ENCODE peak calls at places on chromosomes 13 and 19, in seven cellular contexts. N is cardiac muscle cell, G is transverse colon, L is bronchial epithelial cell, P is heart right ventricle, J is PC-9, C is PC-3. Y is an unnamed sample.

GRCh38 chr19:2252481-2253105 is 3.5 kb downstream of the AMH start:
- DNase-seq in N (no peak), G (no peak), L (no peak), P (no peak), J (no peak), C (no peak), Y (no peak)

GRCh38 chr19:17794731-17795494 is at the start of gene B3GNT3:
- DNase-seq in N (peak; percentile 20), G (peak; percentile 95), L (peak; percentile 49), P (peak; percentile 34), J (peak; percentile 85), C (peak; percentile 94), Y (peak; percentile 39)

GRCh38 chr19:29326351-29326750 is 113.4 kb upstream of the UQCRFS1 start:
- DNase-seq in N (no peak), G (no peak), L (no peak), P (no peak), J (no peak), C (no peak), Y (peak; percentile 9)

GRCh38 chr19:16233081-16233776 is 35.5 kb downstream of the AP1M1 start:
- DNase-seq in N (no peak), G (no peak), L (no peak), P (no peak), J (no peak), C (no peak), Y (no peak)

GRCh38 chr19:991932-992669 is 8.0 kb downstream of the WDR18 start:
- DNase-seq in N (no peak), G (no peak), L (no peak), P (no peak), J (no peak), C (no peak), Y (no peak)

GRCh38 chr13:39306639-39307589 is 268.7 kb downstream of the NHLRC3 start:
- DNase-seq in N (no peak), G (no peak), L (peak; percentile 22), P (no peak), J (no peak), C (no peak), Y (no peak)

GRCh38 chr19:3250675-3251074 is 26.2 kb downstream of the CELF5 start:
- DNase-seq in N (no peak), G (peak; percentile 21), L (no peak), P (no peak), J (no peak), C (peak; percentile 38), Y (no peak)

GRCh38 chr19:13277104-13277809 is 127.0 kb downstream of the IER2 start:
- DNase-seq in N (peak; percentile 73), G (peak; percentile 58), L (peak; percentile 66), P (peak; percentile 29), J (peak; percentile 60), C (peak; percentile 96), Y (peak; percentile 69)

GRCh38 chr19:53008061-53008778 is 5.5 kb upstream of the ERVV-1 start:
- DNase-seq in N (no peak), G (no peak), L (no peak), P (no peak), J (no peak), C (no peak), Y (no peak)

GRCh38 chr19:7746903-7747884 is at the start of gene CD209:
- DNase-seq in N (no peak), G (no peak), L (no peak), P (no peak), J (peak; percentile 29), C (no peak), Y (no peak)
- H3K4me3 ChIP-seq in N (no peak within 1 kb of the TSS), G (no peak within 1 kb of the TSS), L (no peak within 1 kb of the TSS), P (no peak within 1 kb of the TSS), J (no peak within 1 kb of the TSS), C (no peak within 1 kb of the TSS), Y (no peak within 1 kb of the TSS)

DNA sequence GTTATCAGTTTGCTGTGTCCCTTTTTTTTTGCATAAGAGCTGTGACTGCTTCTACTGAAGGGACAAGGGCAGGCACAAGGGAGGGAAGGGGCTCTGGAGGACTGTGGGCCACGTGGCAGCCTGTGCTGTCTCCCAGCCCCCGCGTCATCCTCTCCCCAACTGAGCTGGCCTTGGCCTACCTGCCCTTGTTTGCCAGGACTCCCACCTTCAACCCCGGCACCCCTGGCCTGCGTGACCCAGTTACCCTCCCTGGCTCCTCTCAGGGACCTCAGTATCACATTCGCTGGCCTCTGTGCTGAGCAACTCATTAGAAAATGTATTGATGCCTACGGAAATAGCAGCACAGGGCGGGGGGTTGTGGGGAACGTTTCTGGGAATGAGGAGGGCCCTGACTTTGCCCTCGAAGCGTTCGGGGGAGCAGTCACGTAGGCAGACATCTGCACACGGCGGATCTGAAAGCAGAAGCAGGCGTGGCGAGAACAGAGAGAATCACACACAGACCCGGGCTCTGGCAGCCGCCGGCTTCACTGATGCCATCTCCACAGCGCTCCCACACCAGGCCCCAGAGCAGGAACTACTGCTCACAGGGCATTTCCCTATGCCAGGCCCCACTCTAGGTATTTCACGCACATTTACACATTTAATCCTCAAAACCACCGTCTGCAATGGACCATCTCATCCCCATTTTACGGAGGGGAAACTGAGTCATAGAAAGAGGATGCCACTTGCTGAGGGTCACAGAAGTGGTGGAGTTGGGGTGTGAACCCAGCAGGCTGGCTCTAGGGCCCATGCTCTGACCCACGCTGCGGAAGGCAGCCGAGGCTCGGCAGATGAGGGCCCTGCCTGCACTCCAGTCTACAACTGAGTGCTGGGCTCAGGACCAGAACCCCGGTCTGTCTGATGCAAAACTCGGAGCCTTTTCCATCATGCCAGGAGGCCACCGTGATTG is 5.7 kb upstream of the ATF5 start:
- DNase-seq in N (no peak), G (peak; percentile 46), L (no peak), P (no peak), J (no peak), C (no peak), Y (no peak)
- H3K36me3 ChIP-seq in N (peaks cover 6% of the 10 kb centered on the region), G (no peaks in the 10 kb centered on the region), L (peaks cover 26% of the 10 kb centered on the region), P (no peaks in the 10 kb centered on the region), J (peaks cover 35% of the 10 kb centered on the region), C (peaks cover 72% of the 10 kb centered on the region), Y (peaks cover 92% of the 10 kb centered on the region)

DNA sequence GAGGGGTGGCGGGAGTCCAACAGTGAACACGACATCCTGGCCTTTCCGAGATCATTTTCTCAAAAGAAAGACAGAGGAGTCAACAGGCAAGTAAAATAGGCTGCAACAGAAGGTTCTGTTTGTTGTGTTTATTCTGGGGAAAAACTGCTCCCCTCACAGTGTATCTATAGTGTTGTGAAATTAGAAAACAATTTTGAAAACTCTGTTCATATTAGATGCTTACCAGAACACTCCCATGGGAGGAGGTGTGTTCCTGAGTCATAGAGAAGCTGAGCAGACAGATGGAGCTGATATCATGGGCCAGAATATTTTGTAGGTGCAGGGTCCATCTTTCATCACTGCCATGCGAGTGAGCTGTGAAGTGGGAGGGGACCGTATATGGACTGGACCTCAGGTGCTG is 37.0 kb downstream of the PABPC3 start:
- DNase-seq in N (no peak), G (no peak), L (no peak), P (no peak), J (no peak), C (no peak), Y (no peak)
- H3K27me3 ChIP-seq in N (peaks cover 9% of the 10 kb centered on the region), G (peaks cover 20% of the 10 kb centered on the region), L (peaks cover 2% of the 10 kb centered on the region), P (peaks cover 30% of the 10 kb centered on the region), J (peaks cover 71% of the 10 kb centered on the region), C (peaks cover 35% of the 10 kb centered on the region), Y (peaks cover 7% of the 10 kb centered on the region)

GRCh38 chr13:41054919-41055619 is 6.2 kb upstream of the WBP4 start:
- DNase-seq in N (no peak), G (no peak), L (no peak), P (no peak), J (no peak), C (no peak), Y (no peak)
- H3K4me3 ChIP-seq in N (no peak overlapping the region), G (no peak overlapping the region), L (no peak overlapping the region), P (no peak overlapping the region), J (no peak overlapping the region), C (no peak overlapping the region), Y (no peak overlapping the region)

GRCh38 chr19:32627714-32628253 is 46.8 kb downstream of the PDCD5 start:
- DNase-seq in N (peak; percentile 5), G (no peak), L (no peak), P (no peak), J (no peak), C (no peak), Y (no peak)

GRCh38 chr19:32631381-32631780 is 43.6 kb downstream of the ANKRD27 start:
- DNase-seq in N (no peak), G (no peak), L (no peak), P (no peak), J (no peak), C (no peak), Y (no peak)

GRCh38 chr19:32624410-32624809 is 43.4 kb downstream of the PDCD5 start:
- DNase-seq in N (no peak), G (no peak), L (no peak), P (no peak), J (no peak), C (no peak), Y (no peak)

GRCh38 chr19:32630338-32630737 is 44.6 kb downstream of the ANKRD27 start:
- DNase-seq in N (no peak), G (no peak), L (no peak), P (no peak), J (no peak), C (no peak), Y (no peak)

DNA sequence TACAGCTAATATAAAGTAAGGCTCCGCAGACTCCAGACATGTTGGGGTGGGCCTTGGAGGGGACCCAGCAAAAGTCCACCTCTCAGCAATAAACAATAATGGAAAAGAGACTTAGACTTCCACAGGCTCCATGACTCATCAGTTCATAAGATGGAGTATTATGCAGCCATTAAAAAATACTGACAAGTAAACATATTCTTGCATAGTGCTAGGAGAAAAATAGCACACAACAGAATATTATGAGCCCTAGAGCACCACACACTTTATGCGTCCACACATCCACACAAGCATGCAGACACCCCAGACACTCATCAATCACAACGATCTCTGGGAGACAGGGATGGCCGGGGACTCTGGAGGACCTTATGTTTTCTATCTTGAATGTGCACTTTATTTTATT is 46.0 kb downstream of the PDCD5 start:
- DNase-seq in N (no peak), G (no peak), L (no peak), P (no peak), J (no peak), C (no peak), Y (no peak)
- H3K36me3 ChIP-seq in N (peaks cover 8% of the 10 kb centered on the region), G (no peaks in the 10 kb centered on the region), L (peaks cover 25% of the 10 kb centered on the region), P (peaks cover 10% of the 10 kb centered on the region), J (no peaks in the 10 kb centered on the region), C (no peaks in the 10 kb centered on the region), Y (peaks cover 61% of the 10 kb centered on the region)